ENCODE peak calls at places on chromosomes 6 and 20, in five cellular contexts. D is mammary epithelial cell, L is adrenal gland, C is IMR-90, K is aorta. B is an unnamed sample. For H3K4me1, the result is how much of the 10 kb centered on the place peaks cover.

GRCh38 chr6:97437087-97437486 is 154.1 kb upstream of the MMS22L start:
- DNase-seq in K (no peak), L (no peak), D (peak), C (peak), B (no peak)

GRCh38 chr6:39215640-39216158 is 13.6 kb downstream of the KCNK5 start:
- DNase-seq in L (no peak), K (no peak), D (no peak), C (no peak), B (no peak)

GRCh38 chr6:126919947-126920346 is 198.5 kb upstream of the RSPO3 start:
- DNase-seq in D (peak), L (no peak), K (no peak), C (peak), B (peak)

GRCh38 chr20:346640-347316 is at the start of gene NRSN2:
- DNase-seq in K (peak), L (peak), C (peak), D (no peak), B (peak)

GRCh38 chr20:57384486-57384885 is 6.7 kb upstream of the RBM38 start:
- DNase-seq in D (no peak), L (no peak), C (no peak), K (no peak), B (no peak)

GRCh38 chr20:38143646-38144554 is 21.2 kb downstream of the TGM2 start:
- DNase-seq in C (peak), K (peak), L (peak), D (peak), B (peak)

GRCh38 chr6:156650896-156651295 is 126.3 kb upstream of the ARID1B start:
- DNase-seq in C (no peak), D (no peak), L (no peak), K (no peak), B (no peak)

GRCh38 chr6:27178001-27178730 is 69.3 kb upstream of the PRSS16 start:
- DNase-seq in C (peak), K (peak), L (peak), D (peak), B (peak)

GRCh38 chr6:124881898-124882579 is 80.2 kb upstream of the RNF217 start:
- DNase-seq in K (no peak), C (peak), D (peak), L (no peak), B (no peak)

GRCh38 chr6:106939208-106939607 is 35.3 kb downstream of the CD24 start:
- DNase-seq in L (no peak), K (no peak), C (no peak), D (no peak), B (no peak)

GRCh38 chr6:11763460-11764249 is 14.9 kb downstream of the ADTRP start:
- DNase-seq in L (no peak), C (no peak), K (no peak), D (no peak), B (no peak)

GRCh38 chr20:41355598-41356203 is 10.9 kb downstream of the EMILIN3 start:
- DNase-seq in C (no peak), D (no peak), K (no peak), L (no peak), B (no peak)

GRCh38 chr6:16511048-16511660 is 250.1 kb downstream of the ATXN1 start:
- DNase-seq in D (peak), C (peak), K (no peak), L (no peak), B (peak)

GRCh38 chr6:128112494-128112893 is 211.6 kb upstream of the THEMIS start:
- DNase-seq in K (no peak), L (no peak), D (no peak), C (peak), B (no peak)

GRCh38 chr6:14055541-14055940 is 62.0 kb upstream of the CD83 start:
- DNase-seq in K (no peak), C (no peak), L (no peak), D (no peak), B (no peak)

GRCh38 chr6:108168501-108168979 is 2.7 kb downstream of the NR2E1 start:
- DNase-seq in D (no peak), C (no peak), L (no peak), K (no peak), B (no peak)

GRCh38 chr6:149129401-149130077 is 188.0 kb upstream of the TAB2 start:
- DNase-seq in C (peak), K (no peak), L (no peak), D (peak), B (no peak)
- H3K4me1 ChIP-seq in C (under half), K (under half), L (under half), D (under half), B (under half)

DNA sequence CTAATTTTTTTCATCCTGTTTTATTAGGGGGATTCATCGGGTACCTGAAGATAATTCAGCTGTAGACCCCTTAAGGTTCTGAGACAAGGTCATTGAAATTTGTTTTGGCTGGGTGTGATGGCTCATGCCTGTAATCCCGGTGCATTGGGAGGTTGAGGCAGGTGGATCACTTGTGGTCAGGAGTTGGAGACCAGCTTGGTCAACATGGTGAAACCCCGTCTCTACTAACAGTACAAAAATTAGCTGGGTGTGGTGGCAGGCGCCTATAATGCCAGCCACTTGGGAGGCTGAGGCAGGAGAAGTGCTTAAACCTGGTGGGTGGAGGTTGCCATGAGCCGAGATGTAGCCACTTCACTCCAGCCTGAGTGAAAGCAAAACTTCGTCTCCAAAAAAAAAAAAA is 10.9 kb downstream of the SRSF3 start:
- DNase-seq in L (no peak), K (no peak), D (no peak), C (no peak), B (no peak)
- H3K4me1 ChIP-seq in L (under half), K (under half), D (under half), C (under half), B (under half)

GRCh38 chr6:129672345-129672691 is 37.7 kb downstream of the ARHGAP18 start:
- DNase-seq in D (no peak), L (no peak), C (no peak), K (no peak), B (no peak)

GRCh38 chr6:129675669-129676472 is 34.1 kb downstream of the ARHGAP18 start:
- DNase-seq in K (no peak), D (no peak), L (no peak), C (no peak), B (no peak)

GRCh38 chr6:129671442-129672344 is 38.3 kb downstream of the ARHGAP18 start:
- DNase-seq in C (no peak), L (no peak), K (no peak), D (no peak), B (no peak)

GRCh38 chr6:129672883-129673631 is 36.9 kb downstream of the ARHGAP18 start:
- DNase-seq in L (no peak), C (peak), K (no peak), D (peak), B (peak)

DNA sequence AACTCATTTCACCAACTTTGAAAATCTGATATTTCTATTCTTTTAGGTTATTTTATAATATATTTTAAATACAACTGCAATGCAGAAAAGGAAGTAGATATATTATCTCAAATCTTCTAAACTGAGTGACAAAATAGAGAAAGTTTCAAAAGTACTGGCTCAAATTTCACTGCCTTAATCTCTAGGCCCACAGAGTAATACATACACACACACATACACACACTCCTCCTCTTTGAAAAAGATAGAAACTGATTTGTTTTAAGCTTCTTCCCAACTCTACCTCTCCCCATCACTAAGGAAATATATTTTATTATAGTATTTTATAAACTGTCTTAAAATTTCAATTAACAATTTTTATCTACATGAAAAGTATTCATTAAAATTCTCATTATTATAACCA is 36.2 kb downstream of the ARHGAP18 start:
- DNase-seq in C (no peak), K (no peak), L (no peak), D (no peak), B (no peak)
- H3K4me1 ChIP-seq in C (under half), K (under half), L (under half), D (half or more), B (under half)

GRCh38 chr6:112031956-112032355 is 21.9 kb upstream of the CCN6 start:
- DNase-seq in K (no peak), D (no peak), C (no peak), L (no peak), B (no peak)
- H3K4me1 ChIP-seq in K (under half), D (under half), C (under half), L (under half), B (under half)

GRCh38 chr6:18259675-18260447 is 4.5 kb downstream of the DEK start:
- DNase-seq in D (peak), K (no peak), C (peak), L (no peak), B (no peak)
- H3K4me1 ChIP-seq in D (under half), K (under half), C (under half), L (under half), B (under half)

GRCh38 chr20:60820149-60820548 is 431.9 kb upstream of the CDH4 start:
- DNase-seq in C (no peak), L (no peak), D (no peak), K (no peak), B (no peak)
- H3K4me1 ChIP-seq in C (under half), L (under half), D (under half), K (under half), B (under half)

GRCh38 chr6:50825375-50826036 is 6.8 kb downstream of the TFAP2B start:
- DNase-seq in D (no peak), L (no peak), C (no peak), K (no peak), B (no peak)

GRCh38 chr6:50821431-50822077 is 2.9 kb downstream of the TFAP2B start:
- DNase-seq in C (no peak), D (no peak), K (no peak), L (no peak), B (no peak)

GRCh38 chr6:50822078-50822476 is 3.4 kb downstream of the TFAP2B start:
- DNase-seq in D (peak), L (no peak), C (no peak), K (no peak), B (no peak)

GRCh38 chr6:50824505-50824904 is 5.8 kb downstream of the TFAP2B start:
- DNase-seq in K (no peak), C (no peak), L (no peak), D (no peak), B (no peak)

GRCh38 chr6:50823130-50823920 is 4.7 kb downstream of the TFAP2B start:
- DNase-seq in D (no peak), K (no peak), C (no peak), L (no peak), B (no peak)
- H3K4me1 ChIP-seq in D (under half), K (under half), C (under half), L (under half), B (under half)

GRCh38 chr6:53527249-53527765 is 17.6 kb downstream of the GCLC start:
- DNase-seq in L (no peak), D (no peak), K (no peak), C (no peak), B (no peak)
- H3K4me1 ChIP-seq in L (under half), D (under half), K (under half), C (under half), B (under half)

DNA sequence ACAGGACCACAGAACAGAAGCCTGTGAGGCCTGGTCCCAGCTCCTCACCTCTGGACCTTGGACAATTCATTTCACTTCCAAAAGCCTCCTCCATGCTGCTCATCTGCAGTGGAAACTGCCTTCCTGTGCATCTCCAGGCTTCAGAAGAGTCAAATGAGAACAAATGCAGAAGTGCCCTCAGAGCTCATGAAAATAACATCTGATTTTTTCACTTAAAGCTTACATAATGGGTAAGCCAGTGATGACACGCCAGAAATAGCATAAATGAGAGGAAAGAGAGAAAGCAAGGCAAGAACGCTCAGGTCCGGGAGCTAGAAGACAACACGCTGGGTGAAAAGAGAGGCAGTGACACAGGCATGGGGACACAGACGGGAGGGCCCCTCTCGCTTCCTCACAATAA is 7.9 kb downstream of the CNKSR3 start:
- DNase-seq in L (no peak), C (no peak), K (no peak), D (no peak), B (no peak)
- H3K4me1 ChIP-seq in L (under half), C (under half), K (under half), D (under half), B (under half)

B was measured in SJSA1.